ENCODE peak calls at places on chromosomes 6 and 20, in nine cellular contexts. One of them, this sample, is unnamed.

GRCh38 chr20:12053348-12053747 is 135.7 kb downstream of the BTBD3 start:
- DNase-seq in progenitor cell of endocrine pancreas: no peak
- DNase-seq in lower lobe of right lung: no peak
- DNase-seq in CD8-positive, alpha-beta T cell: no peak
- DNase-seq in ovary: no peak
- DNase-seq in left ventricle myocardium inferior: no peak
- DNase-seq in mucosa of descending colon: no peak
- DNase-seq in natural killer cell: no peak
- DNase-seq in mesothelial cell of epicardium: no peak
- DNase-seq in this sample: no peak

GRCh38 chr20:4082406-4083102 is 67.2 kb upstream of the RNF24 start:
- DNase-seq in progenitor cell of endocrine pancreas: no peak
- DNase-seq in lower lobe of right lung: peak
- DNase-seq in CD8-positive, alpha-beta T cell: peak
- DNase-seq in ovary: no peak
- DNase-seq in left ventricle myocardium inferior: peak
- DNase-seq in mucosa of descending colon: peak
- DNase-seq in natural killer cell: peak
- DNase-seq in mesothelial cell of epicardium: no peak
- DNase-seq in this sample: no peak

GRCh38 chr6:165733487-165733791 is 70.4 kb upstream of the PDE10A start:
- DNase-seq in progenitor cell of endocrine pancreas: no peak
- DNase-seq in lower lobe of right lung: no peak
- DNase-seq in CD8-positive, alpha-beta T cell: no peak
- DNase-seq in ovary: no peak
- DNase-seq in left ventricle myocardium inferior: no peak
- DNase-seq in mucosa of descending colon: no peak
- DNase-seq in natural killer cell: no peak
- DNase-seq in mesothelial cell of epicardium: no peak
- DNase-seq in this sample: no peak

GRCh38 chr6:165581678-165582077 is 81.4 kb downstream of the PDE10A start:
- DNase-seq in progenitor cell of endocrine pancreas: no peak
- DNase-seq in lower lobe of right lung: no peak
- DNase-seq in CD8-positive, alpha-beta T cell: no peak
- DNase-seq in ovary: no peak
- DNase-seq in left ventricle myocardium inferior: no peak
- DNase-seq in mucosa of descending colon: no peak
- DNase-seq in natural killer cell: no peak
- DNase-seq in mesothelial cell of epicardium: no peak
- DNase-seq in this sample: no peak

GRCh38 chr6:122184260-122184934 is 215.1 kb upstream of the HSF2 start:
- DNase-seq in progenitor cell of endocrine pancreas: no peak
- DNase-seq in lower lobe of right lung: no peak
- DNase-seq in CD8-positive, alpha-beta T cell: no peak
- DNase-seq in ovary: no peak
- DNase-seq in left ventricle myocardium inferior: no peak
- DNase-seq in mucosa of descending colon: no peak
- DNase-seq in natural killer cell: no peak
- DNase-seq in mesothelial cell of epicardium: no peak
- DNase-seq in this sample: peak

GRCh38 chr6:26183581-26184408 is 96.6 kb downstream of the HFE start:
- DNase-seq in progenitor cell of endocrine pancreas: no peak
- DNase-seq in lower lobe of right lung: peak
- DNase-seq in CD8-positive, alpha-beta T cell: peak
- DNase-seq in ovary: peak
- DNase-seq in left ventricle myocardium inferior: peak
- DNase-seq in mucosa of descending colon: peak
- DNase-seq in natural killer cell: peak
- DNase-seq in mesothelial cell of epicardium: peak
- DNase-seq in this sample: peak

GRCh38 chr6:133637874-133638273 is 251.0 kb upstream of the TCF21 start:
- DNase-seq in progenitor cell of endocrine pancreas: no peak
- DNase-seq in lower lobe of right lung: no peak
- DNase-seq in CD8-positive, alpha-beta T cell: no peak
- DNase-seq in ovary: peak
- DNase-seq in left ventricle myocardium inferior: no peak
- DNase-seq in mucosa of descending colon: no peak
- DNase-seq in natural killer cell: no peak
- DNase-seq in mesothelial cell of epicardium: no peak
- DNase-seq in this sample: no peak

GRCh38 chr6:73314577-73315492 is 39.2 kb downstream of the DPPA5 start:
- DNase-seq in progenitor cell of endocrine pancreas: no peak
- DNase-seq in lower lobe of right lung: no peak
- DNase-seq in CD8-positive, alpha-beta T cell: no peak
- DNase-seq in ovary: no peak
- DNase-seq in left ventricle myocardium inferior: no peak
- DNase-seq in mucosa of descending colon: no peak
- DNase-seq in natural killer cell: no peak
- DNase-seq in mesothelial cell of epicardium: no peak
- DNase-seq in this sample: no peak

GRCh38 chr6:157021267-157022021 is 244.3 kb downstream of the ARID1B start:
- DNase-seq in progenitor cell of endocrine pancreas: peak
- DNase-seq in lower lobe of right lung: peak
- DNase-seq in CD8-positive, alpha-beta T cell: peak
- DNase-seq in ovary: peak
- DNase-seq in left ventricle myocardium inferior: peak
- DNase-seq in mucosa of descending colon: peak
- DNase-seq in natural killer cell: peak
- DNase-seq in mesothelial cell of epicardium: peak
- DNase-seq in this sample: peak

GRCh38 chr6:111087871-111088667 is 766 bp downstream of the SLC16A10 start:
- DNase-seq in progenitor cell of endocrine pancreas: peak
- DNase-seq in lower lobe of right lung: peak
- DNase-seq in CD8-positive, alpha-beta T cell: peak
- DNase-seq in ovary: peak
- DNase-seq in left ventricle myocardium inferior: peak
- DNase-seq in mucosa of descending colon: peak
- DNase-seq in natural killer cell: no peak
- DNase-seq in mesothelial cell of epicardium: peak
- DNase-seq in this sample: no peak

GRCh38 chr20:43953919-43954617 is 39.4 kb downstream of the TOX2 start:
- DNase-seq in progenitor cell of endocrine pancreas: no peak
- DNase-seq in lower lobe of right lung: no peak
- DNase-seq in CD8-positive, alpha-beta T cell: no peak
- DNase-seq in ovary: no peak
- DNase-seq in left ventricle myocardium inferior: no peak
- DNase-seq in mucosa of descending colon: no peak
- DNase-seq in natural killer cell: no peak
- DNase-seq in mesothelial cell of epicardium: no peak
- DNase-seq in this sample: no peak

GRCh38 chr6:1525364-1526038 is 84.2 kb upstream of the FOXC1 start:
- DNase-seq in progenitor cell of endocrine pancreas: no peak
- DNase-seq in lower lobe of right lung: no peak
- DNase-seq in CD8-positive, alpha-beta T cell: no peak
- DNase-seq in ovary: no peak
- DNase-seq in left ventricle myocardium inferior: no peak
- DNase-seq in mucosa of descending colon: no peak
- DNase-seq in natural killer cell: no peak
- DNase-seq in mesothelial cell of epicardium: no peak
- DNase-seq in this sample: no peak

GRCh38 chr6:91462236-91462635 is 875.4 kb upstream of the MAP3K7 start:
- DNase-seq in progenitor cell of endocrine pancreas: no peak
- DNase-seq in lower lobe of right lung: no peak
- DNase-seq in CD8-positive, alpha-beta T cell: no peak
- DNase-seq in ovary: no peak
- DNase-seq in left ventricle myocardium inferior: no peak
- DNase-seq in mucosa of descending colon: no peak
- DNase-seq in natural killer cell: no peak
- DNase-seq in mesothelial cell of epicardium: no peak
- DNase-seq in this sample: no peak

GRCh38 chr20:37526238-37526838 is 1.3 kb downstream of the BLCAP start:
- DNase-seq in progenitor cell of endocrine pancreas: no peak
- DNase-seq in lower lobe of right lung: no peak
- DNase-seq in CD8-positive, alpha-beta T cell: no peak
- DNase-seq in ovary: no peak
- DNase-seq in left ventricle myocardium inferior: no peak
- DNase-seq in mucosa of descending colon: no peak
- DNase-seq in natural killer cell: no peak
- DNase-seq in mesothelial cell of epicardium: peak
- DNase-seq in this sample: no peak

GRCh38 chr6:134810402-134810801 is 139.5 kb downstream of the ALDH8A1 start:
- DNase-seq in progenitor cell of endocrine pancreas: no peak
- DNase-seq in lower lobe of right lung: no peak
- DNase-seq in CD8-positive, alpha-beta T cell: no peak
- DNase-seq in ovary: no peak
- DNase-seq in left ventricle myocardium inferior: no peak
- DNase-seq in mucosa of descending colon: no peak
- DNase-seq in natural killer cell: no peak
- DNase-seq in mesothelial cell of epicardium: no peak
- DNase-seq in this sample: no peak

GRCh38 chr20:34709836-34710567 is 5.9 kb downstream of the TP53INP2 start:
- DNase-seq in progenitor cell of endocrine pancreas: peak
- DNase-seq in lower lobe of right lung: peak
- DNase-seq in CD8-positive, alpha-beta T cell: peak
- DNase-seq in ovary: peak
- DNase-seq in left ventricle myocardium inferior: peak
- DNase-seq in mucosa of descending colon: no peak
- DNase-seq in natural killer cell: no peak
- DNase-seq in mesothelial cell of epicardium: peak
- DNase-seq in this sample: no peak
- TF ChIP-seq CTCF in progenitor cell of endocrine pancreas: peak
- TF ChIP-seq CTCF in lower lobe of right lung: peak
- TF ChIP-seq CTCF in CD8-positive, alpha-beta T cell: no peak
- TF ChIP-seq CTCF in ovary: no peak
- TF ChIP-seq CTCF in left ventricle myocardium inferior: no peak
- TF ChIP-seq CTCF in mucosa of descending colon: no peak
- TF ChIP-seq CTCF in natural killer cell: peak
- TF ChIP-seq CTCF in mesothelial cell of epicardium: no peak
- TF ChIP-seq CTCF in this sample: no peak

GRCh38 chr20:19828233-19828632 is 70.2 kb downstream of the RIN2 start:
- DNase-seq in progenitor cell of endocrine pancreas: no peak
- DNase-seq in lower lobe of right lung: no peak
- DNase-seq in CD8-positive, alpha-beta T cell: peak
- DNase-seq in ovary: no peak
- DNase-seq in left ventricle myocardium inferior: no peak
- DNase-seq in mucosa of descending colon: no peak
- DNase-seq in natural killer cell: no peak
- DNase-seq in mesothelial cell of epicardium: no peak
- DNase-seq in this sample: no peak
- TF ChIP-seq CTCF in progenitor cell of endocrine pancreas: no peak
- TF ChIP-seq CTCF in lower lobe of right lung: peak
- TF ChIP-seq CTCF in CD8-positive, alpha-beta T cell: no peak
- TF ChIP-seq CTCF in ovary: no peak
- TF ChIP-seq CTCF in left ventricle myocardium inferior: peak
- TF ChIP-seq CTCF in mucosa of descending colon: no peak
- TF ChIP-seq CTCF in natural killer cell: no peak
- TF ChIP-seq CTCF in mesothelial cell of epicardium: no peak
- TF ChIP-seq CTCF in this sample: peak

GRCh38 chr20:31536575-31536974 is 22.3 kb downstream of the HM13 start:
- DNase-seq in progenitor cell of endocrine pancreas: no peak
- DNase-seq in lower lobe of right lung: no peak
- DNase-seq in CD8-positive, alpha-beta T cell: no peak
- DNase-seq in ovary: no peak
- DNase-seq in left ventricle myocardium inferior: no peak
- DNase-seq in mucosa of descending colon: no peak
- DNase-seq in natural killer cell: no peak
- DNase-seq in mesothelial cell of epicardium: no peak
- DNase-seq in this sample: no peak

GRCh38 chr20:31540406-31540805 is 26.2 kb downstream of the HM13 start:
- DNase-seq in progenitor cell of endocrine pancreas: no peak
- DNase-seq in lower lobe of right lung: no peak
- DNase-seq in CD8-positive, alpha-beta T cell: no peak
- DNase-seq in ovary: no peak
- DNase-seq in left ventricle myocardium inferior: no peak
- DNase-seq in mucosa of descending colon: no peak
- DNase-seq in natural killer cell: no peak
- DNase-seq in mesothelial cell of epicardium: no peak
- DNase-seq in this sample: no peak

GRCh38 chr20:31537859-31538245 is 23.6 kb downstream of the HM13 start:
- DNase-seq in progenitor cell of endocrine pancreas: no peak
- DNase-seq in lower lobe of right lung: no peak
- DNase-seq in CD8-positive, alpha-beta T cell: no peak
- DNase-seq in ovary: no peak
- DNase-seq in left ventricle myocardium inferior: no peak
- DNase-seq in mucosa of descending colon: no peak
- DNase-seq in natural killer cell: no peak
- DNase-seq in mesothelial cell of epicardium: no peak
- DNase-seq in this sample: no peak

GRCh38 chr20:31537116-31537858 is 23.0 kb downstream of the HM13 start:
- DNase-seq in progenitor cell of endocrine pancreas: no peak
- DNase-seq in lower lobe of right lung: no peak
- DNase-seq in CD8-positive, alpha-beta T cell: no peak
- DNase-seq in ovary: no peak
- DNase-seq in left ventricle myocardium inferior: no peak
- DNase-seq in mucosa of descending colon: no peak
- DNase-seq in natural killer cell: no peak
- DNase-seq in mesothelial cell of epicardium: no peak
- DNase-seq in this sample: no peak

DNA sequence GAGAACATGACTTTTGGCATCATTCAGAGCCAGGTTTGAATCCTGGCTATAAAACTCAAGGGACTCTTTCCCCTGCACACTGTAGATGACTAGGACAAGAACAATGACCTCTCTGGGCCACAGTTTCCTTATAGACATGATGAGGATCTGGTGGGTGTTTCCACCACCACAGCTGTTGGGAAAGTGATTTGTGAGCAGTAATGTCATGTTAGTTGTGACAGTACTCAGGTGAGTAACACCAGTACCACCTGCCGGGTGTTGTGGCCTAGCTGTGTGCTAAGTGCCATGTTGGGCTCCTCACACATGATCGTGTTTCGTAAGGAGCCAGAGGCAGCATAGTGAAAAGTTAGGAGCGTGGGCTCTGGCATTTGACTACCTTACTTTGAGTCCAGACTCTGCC is 24.1 kb downstream of the HM13 start:
- DNase-seq in progenitor cell of endocrine pancreas: no peak
- DNase-seq in lower lobe of right lung: no peak
- DNase-seq in CD8-positive, alpha-beta T cell: no peak
- DNase-seq in ovary: no peak
- DNase-seq in left ventricle myocardium inferior: no peak
- DNase-seq in mucosa of descending colon: no peak
- DNase-seq in natural killer cell: no peak
- DNase-seq in mesothelial cell of epicardium: no peak
- DNase-seq in this sample: no peak
- TF ChIP-seq CTCF in progenitor cell of endocrine pancreas: no peak
- TF ChIP-seq CTCF in lower lobe of right lung: no peak
- TF ChIP-seq CTCF in CD8-positive, alpha-beta T cell: no peak
- TF ChIP-seq CTCF in ovary: no peak
- TF ChIP-seq CTCF in left ventricle myocardium inferior: no peak
- TF ChIP-seq CTCF in mucosa of descending colon: no peak
- TF ChIP-seq CTCF in natural killer cell: no peak
- TF ChIP-seq CTCF in mesothelial cell of epicardium: no peak
- TF ChIP-seq CTCF in this sample: no peak

GRCh38 chr6:120108061-120108795 is 758.7 kb upstream of the MAN1A1 start:
- DNase-seq in progenitor cell of endocrine pancreas: no peak
- DNase-seq in lower lobe of right lung: no peak
- DNase-seq in CD8-positive, alpha-beta T cell: no peak
- DNase-seq in ovary: no peak
- DNase-seq in left ventricle myocardium inferior: no peak
- DNase-seq in mucosa of descending colon: no peak
- DNase-seq in natural killer cell: no peak
- DNase-seq in mesothelial cell of epicardium: no peak
- DNase-seq in this sample: no peak

DNA sequence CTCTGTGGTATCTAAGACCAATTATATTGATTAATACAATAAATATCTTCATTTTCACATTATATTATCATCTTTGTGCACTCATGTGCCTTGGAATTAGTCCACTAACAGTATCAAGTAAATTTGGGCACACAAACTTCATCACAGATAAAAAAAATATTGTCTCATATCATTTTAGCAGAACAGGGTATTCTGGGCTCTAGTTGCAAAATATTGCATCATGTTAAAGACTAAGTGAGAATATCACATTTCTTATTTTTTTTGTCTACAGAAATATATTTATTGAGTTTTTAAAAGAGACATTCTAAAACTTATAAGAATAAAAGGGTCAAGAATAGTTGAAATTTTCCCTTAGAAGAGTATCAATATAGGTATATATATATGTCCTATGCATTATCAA is 754.1 kb upstream of the MAN1A1 start:
- DNase-seq in progenitor cell of endocrine pancreas: no peak
- DNase-seq in lower lobe of right lung: no peak
- DNase-seq in CD8-positive, alpha-beta T cell: no peak
- DNase-seq in ovary: no peak
- DNase-seq in left ventricle myocardium inferior: no peak
- DNase-seq in mucosa of descending colon: no peak
- DNase-seq in natural killer cell: no peak
- DNase-seq in mesothelial cell of epicardium: no peak
- DNase-seq in this sample: no peak
- TF ChIP-seq CTCF in progenitor cell of endocrine pancreas: no peak
- TF ChIP-seq CTCF in lower lobe of right lung: no peak
- TF ChIP-seq CTCF in CD8-positive, alpha-beta T cell: no peak
- TF ChIP-seq CTCF in ovary: no peak
- TF ChIP-seq CTCF in left ventricle myocardium inferior: no peak
- TF ChIP-seq CTCF in mucosa of descending colon: no peak
- TF ChIP-seq CTCF in natural killer cell: no peak
- TF ChIP-seq CTCF in mesothelial cell of epicardium: no peak
- TF ChIP-seq CTCF in this sample: no peak

This sample was measured in AG09309.